ENCODE peak calls at places on chromosomes 5 and 9, in four cellular contexts. M is K562, H is GM12878, T is H1. Q is an unnamed sample.

GRCh38 chr9:37925786-37926736 is 22.1 kb upstream of the SLC25A51 start:
- DNase-seq in T (no peak), M (no peak), H (no peak), Q (no peak)

GRCh38 chr9:16530669-16531461 is 339.6 kb downstream of the BNC2 start:
- DNase-seq in M (no peak), T (no peak), H (no peak), Q (peak)

GRCh38 chr5:168106008-168106761 is 185.3 kb upstream of the WWC1 start:
- DNase-seq in T (no peak), M (no peak), H (no peak), Q (peak)

GRCh38 chr5:167730121-167730520 is 561.3 kb upstream of the WWC1 start:
- DNase-seq in T (no peak), H (no peak), M (no peak), Q (peak)

GRCh38 chr9:129597355-129598088 is 23.4 kb downstream of the C9orf50 start:
- DNase-seq in T (no peak), M (no peak), H (no peak), Q (peak)

GRCh38 chr9:128845186-128845931 is 15.8 kb upstream of the SPOUT1 start:
- DNase-seq in H (no peak), T (no peak), M (peak), Q (no peak)

GRCh38 chr9:116027951-116028350 is 125.6 kb upstream of the PAPPA start:
- DNase-seq in M (no peak), T (no peak), H (no peak), Q (peak)

GRCh38 chr9:121640076-121640475 is 11.4 kb upstream of the DAB2IP start:
- DNase-seq in T (no peak), H (no peak), M (peak), Q (peak)

GRCh38 chr9:98142182-98142924 is 23.3 kb upstream of the TRIM14 start:
- DNase-seq in M (no peak), T (no peak), H (no peak), Q (no peak)
- TF ChIP-seq CHD1 in M (no peak), T (no peak), H (no peak), Q (no peak)

DNA sequence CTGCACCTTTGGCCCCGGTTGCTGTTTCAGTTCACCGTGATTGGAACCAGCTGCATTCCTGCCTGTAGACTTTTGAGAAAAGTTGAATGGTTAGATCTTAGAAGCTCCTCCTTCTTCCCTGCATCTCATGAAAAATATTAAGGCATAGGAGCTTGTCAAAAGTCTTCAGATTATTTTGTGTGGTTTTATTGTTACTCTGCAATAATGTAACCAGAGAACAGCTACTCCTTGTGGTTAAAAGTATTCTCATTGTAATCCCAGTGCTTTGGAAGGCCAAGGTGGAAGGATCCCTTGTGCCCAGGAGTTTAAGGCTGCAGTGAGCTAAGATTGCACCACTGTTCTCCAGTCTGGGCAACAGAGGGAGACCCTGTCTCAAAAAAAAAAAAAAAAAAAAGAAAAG is 3.3 kb upstream of the SLC2A8 start:
- DNase-seq in M (no peak), T (no peak), H (no peak), Q (peak)
- H3K27ac ChIP-seq in M (no peak), T (no peak), H (no peak), Q (no peak)

GRCh38 chr5:78002690-78003089 is 226.6 kb upstream of the TBCA start:
- DNase-seq in T (no peak), M (no peak), H (no peak), Q (no peak)
- TF ChIP-seq CHD1 in T (no peak), M (no peak), H (no peak), Q (no peak)

GRCh38 chr5:172789687-172790495 is 18.9 kb upstream of the DUSP1 start:
- DNase-seq in T (no peak), H (no peak), M (peak), Q (no peak)
- H3K27ac ChIP-seq in T (no peak), H (no peak), M (peak), Q (peak)

GRCh38 chr5:10194083-10194482 is 55.6 kb downstream of the ATPSCKMT start:
- DNase-seq in M (no peak), T (no peak), H (no peak), Q (no peak)
- TF ChIP-seq CHD1 in M (no peak), T (no peak), H (no peak), Q (no peak)

Q was measured in IMR-90.